ENCODE peak calls at places on chromosomes 3 and 15, in six cellular contexts. One of them, this sample, is unnamed.

GRCh38 chr3:124243253-124243859 is 251.4 kb upstream of the ROPN1 start:
- DNase-seq in NCI-H1105 treated with DMSO at 0.1 percent for 48 hours: no peak
- DNase-seq in stimulated activated CD8-positive, alpha-beta memory T cell treated with anti-CD3 and anti-CD28 coated beads, Interleukin-2, amount 100 ng/mL, for 48 hours: no peak
- DNase-seq in activated CD4-positive, CD25-positive, alpha-beta regulatory T cell treated with anti-CD3 and anti-CD28 coated beads, Interleukin-2, amount 50 U/mL, for 72 hours: no peak
- DNase-seq in BJ: no peak
- DNase-seq in endodermal cell: no peak
- DNase-seq in this sample: no peak

GRCh38 chr15:100733786-100734185 is 131.4 kb downstream of the ASB7 start:
- DNase-seq in activated CD4-positive, CD25-positive, alpha-beta regulatory T cell treated with anti-CD3 and anti-CD28 coated beads, Interleukin-2, amount 50 U/mL, for 72 hours: no peak
- DNase-seq in BJ: peak
- DNase-seq in stimulated activated CD8-positive, alpha-beta memory T cell treated with anti-CD3 and anti-CD28 coated beads, Interleukin-2, amount 100 ng/mL, for 48 hours: no peak
- DNase-seq in endodermal cell: no peak
- DNase-seq in NCI-H1105 treated with DMSO at 0.1 percent for 48 hours: no peak
- DNase-seq in this sample: no peak

GRCh38 chr3:54969652-54970051 is 41.8 kb upstream of the LRTM1 start:
- DNase-seq in endodermal cell: no peak
- DNase-seq in stimulated activated CD8-positive, alpha-beta memory T cell treated with anti-CD3 and anti-CD28 coated beads, Interleukin-2, amount 100 ng/mL, for 48 hours: no peak
- DNase-seq in NCI-H1105 treated with DMSO at 0.1 percent for 48 hours: no peak
- DNase-seq in activated CD4-positive, CD25-positive, alpha-beta regulatory T cell treated with anti-CD3 and anti-CD28 coated beads, Interleukin-2, amount 50 U/mL, for 72 hours: no peak
- DNase-seq in BJ: no peak
- DNase-seq in this sample: no peak

GRCh38 chr3:175121225-175121624 is 262.1 kb downstream of the NAALADL2 start:
- DNase-seq in activated CD4-positive, CD25-positive, alpha-beta regulatory T cell treated with anti-CD3 and anti-CD28 coated beads, Interleukin-2, amount 50 U/mL, for 72 hours: no peak
- DNase-seq in BJ: no peak
- DNase-seq in stimulated activated CD8-positive, alpha-beta memory T cell treated with anti-CD3 and anti-CD28 coated beads, Interleukin-2, amount 100 ng/mL, for 48 hours: no peak
- DNase-seq in NCI-H1105 treated with DMSO at 0.1 percent for 48 hours: no peak
- DNase-seq in endodermal cell: peak
- DNase-seq in this sample: no peak

GRCh38 chr15:75596703-75597345 is 17.7 kb upstream of the PTPN9 start:
- DNase-seq in activated CD4-positive, CD25-positive, alpha-beta regulatory T cell treated with anti-CD3 and anti-CD28 coated beads, Interleukin-2, amount 50 U/mL, for 72 hours: no peak
- DNase-seq in BJ: no peak
- DNase-seq in stimulated activated CD8-positive, alpha-beta memory T cell treated with anti-CD3 and anti-CD28 coated beads, Interleukin-2, amount 100 ng/mL, for 48 hours: no peak
- DNase-seq in endodermal cell: no peak
- DNase-seq in NCI-H1105 treated with DMSO at 0.1 percent for 48 hours: no peak
- DNase-seq in this sample: no peak

GRCh38 chr3:194142156-194142910 is 6.4 kb downstream of the HES1 start:
- DNase-seq in NCI-H1105 treated with DMSO at 0.1 percent for 48 hours: no peak
- DNase-seq in BJ: no peak
- DNase-seq in stimulated activated CD8-positive, alpha-beta memory T cell treated with anti-CD3 and anti-CD28 coated beads, Interleukin-2, amount 100 ng/mL, for 48 hours: no peak
- DNase-seq in activated CD4-positive, CD25-positive, alpha-beta regulatory T cell treated with anti-CD3 and anti-CD28 coated beads, Interleukin-2, amount 50 U/mL, for 72 hours: no peak
- DNase-seq in endodermal cell: no peak
- DNase-seq in this sample: no peak

GRCh38 chr15:41965441-41966413 is 6.6 kb downstream of the EHD4 start:
- DNase-seq in BJ: no peak
- DNase-seq in activated CD4-positive, CD25-positive, alpha-beta regulatory T cell treated with anti-CD3 and anti-CD28 coated beads, Interleukin-2, amount 50 U/mL, for 72 hours: no peak
- DNase-seq in stimulated activated CD8-positive, alpha-beta memory T cell treated with anti-CD3 and anti-CD28 coated beads, Interleukin-2, amount 100 ng/mL, for 48 hours: no peak
- DNase-seq in NCI-H1105 treated with DMSO at 0.1 percent for 48 hours: no peak
- DNase-seq in endodermal cell: peak
- DNase-seq in this sample: no peak

GRCh38 chr15:71294636-71295241 is 179.5 kb downstream of the THSD4 start:
- DNase-seq in stimulated activated CD8-positive, alpha-beta memory T cell treated with anti-CD3 and anti-CD28 coated beads, Interleukin-2, amount 100 ng/mL, for 48 hours: no peak
- DNase-seq in BJ: peak
- DNase-seq in NCI-H1105 treated with DMSO at 0.1 percent for 48 hours: no peak
- DNase-seq in activated CD4-positive, CD25-positive, alpha-beta regulatory T cell treated with anti-CD3 and anti-CD28 coated beads, Interleukin-2, amount 50 U/mL, for 72 hours: no peak
- DNase-seq in endodermal cell: no peak
- DNase-seq in this sample: no peak

GRCh38 chr3:171309906-171310359 is 150.3 kb downstream of the TNIK start:
- DNase-seq in activated CD4-positive, CD25-positive, alpha-beta regulatory T cell treated with anti-CD3 and anti-CD28 coated beads, Interleukin-2, amount 50 U/mL, for 72 hours: no peak
- DNase-seq in NCI-H1105 treated with DMSO at 0.1 percent for 48 hours: no peak
- DNase-seq in stimulated activated CD8-positive, alpha-beta memory T cell treated with anti-CD3 and anti-CD28 coated beads, Interleukin-2, amount 100 ng/mL, for 48 hours: no peak
- DNase-seq in BJ: no peak
- DNase-seq in endodermal cell: no peak
- DNase-seq in this sample: no peak

GRCh38 chr3:190070623-190071347 is 49.9 kb downstream of the P3H2 start:
- DNase-seq in NCI-H1105 treated with DMSO at 0.1 percent for 48 hours: peak
- DNase-seq in endodermal cell: no peak
- DNase-seq in BJ: no peak
- DNase-seq in activated CD4-positive, CD25-positive, alpha-beta regulatory T cell treated with anti-CD3 and anti-CD28 coated beads, Interleukin-2, amount 50 U/mL, for 72 hours: no peak
- DNase-seq in stimulated activated CD8-positive, alpha-beta memory T cell treated with anti-CD3 and anti-CD28 coated beads, Interleukin-2, amount 100 ng/mL, for 48 hours: no peak
- DNase-seq in this sample: no peak

GRCh38 chr15:59406446-59406845 is 31.5 kb upstream of the FAM81A start:
- DNase-seq in endodermal cell: no peak
- DNase-seq in BJ: no peak
- DNase-seq in NCI-H1105 treated with DMSO at 0.1 percent for 48 hours: no peak
- DNase-seq in stimulated activated CD8-positive, alpha-beta memory T cell treated with anti-CD3 and anti-CD28 coated beads, Interleukin-2, amount 100 ng/mL, for 48 hours: no peak
- DNase-seq in activated CD4-positive, CD25-positive, alpha-beta regulatory T cell treated with anti-CD3 and anti-CD28 coated beads, Interleukin-2, amount 50 U/mL, for 72 hours: no peak
- DNase-seq in this sample: no peak

GRCh38 chr3:170321326-170322034 is 36.0 kb upstream of the SKIL start:
- DNase-seq in activated CD4-positive, CD25-positive, alpha-beta regulatory T cell treated with anti-CD3 and anti-CD28 coated beads, Interleukin-2, amount 50 U/mL, for 72 hours: no peak
- DNase-seq in stimulated activated CD8-positive, alpha-beta memory T cell treated with anti-CD3 and anti-CD28 coated beads, Interleukin-2, amount 100 ng/mL, for 48 hours: no peak
- DNase-seq in endodermal cell: no peak
- DNase-seq in NCI-H1105 treated with DMSO at 0.1 percent for 48 hours: peak
- DNase-seq in BJ: no peak
- DNase-seq in this sample: no peak

GRCh38 chr3:11155341-11156025 is 1.2 kb downstream of the HRH1 start:
- DNase-seq in NCI-H1105 treated with DMSO at 0.1 percent for 48 hours: peak
- DNase-seq in stimulated activated CD8-positive, alpha-beta memory T cell treated with anti-CD3 and anti-CD28 coated beads, Interleukin-2, amount 100 ng/mL, for 48 hours: no peak
- DNase-seq in activated CD4-positive, CD25-positive, alpha-beta regulatory T cell treated with anti-CD3 and anti-CD28 coated beads, Interleukin-2, amount 50 U/mL, for 72 hours: no peak
- DNase-seq in endodermal cell: peak
- DNase-seq in BJ: peak
- DNase-seq in this sample: no peak

GRCh38 chr3:3119393-3119851 is 7.3 kb upstream of the TRNT1 start:
- DNase-seq in BJ: no peak
- DNase-seq in stimulated activated CD8-positive, alpha-beta memory T cell treated with anti-CD3 and anti-CD28 coated beads, Interleukin-2, amount 100 ng/mL, for 48 hours: no peak
- DNase-seq in activated CD4-positive, CD25-positive, alpha-beta regulatory T cell treated with anti-CD3 and anti-CD28 coated beads, Interleukin-2, amount 50 U/mL, for 72 hours: no peak
- DNase-seq in endodermal cell: no peak
- DNase-seq in NCI-H1105 treated with DMSO at 0.1 percent for 48 hours: no peak
- DNase-seq in this sample: no peak

GRCh38 chr15:23536659-23537058 is 28.8 kb upstream of the MKRN3 start:
- DNase-seq in endodermal cell: no peak
- DNase-seq in stimulated activated CD8-positive, alpha-beta memory T cell treated with anti-CD3 and anti-CD28 coated beads, Interleukin-2, amount 100 ng/mL, for 48 hours: no peak
- DNase-seq in activated CD4-positive, CD25-positive, alpha-beta regulatory T cell treated with anti-CD3 and anti-CD28 coated beads, Interleukin-2, amount 50 U/mL, for 72 hours: no peak
- DNase-seq in NCI-H1105 treated with DMSO at 0.1 percent for 48 hours: no peak
- DNase-seq in BJ: no peak
- DNase-seq in this sample: no peak